ENCODE peak calls at places on chromosome 19, in eight cellular contexts. One of them, this sample, is unnamed.

GRCh38 chr19:18589380-18590272 is 1.0 kb downstream of the REX1BD start:
- DNase-seq in dorsolateral prefrontal cortex: peak
- DNase-seq in stimulated activated CD8-positive, alpha-beta memory T cell treated with anti-CD3 and anti-CD28 coated beads, Interleukin-12 subunit alpha, Interleukin-12 subunit beta, amount 100 ng/mL, for 4 hours: no peak
- DNase-seq in activated CD4-positive, alpha-beta T cell treated with anti-CD3 and anti-CD28 coated beads, Interleukin-2, amount 10 ng/mL, durations not matched to agents 7 days and 5 days: peak
- DNase-seq in neural progenitor cell: peak
- DNase-seq in Panc1: peak
- DNase-seq in colonic mucosa: peak
- DNase-seq in astrocyte of the spinal cord: peak
- DNase-seq in this sample: peak

GRCh38 chr19:4455742-4456565 is 1.6 kb downstream of the UBXN6 start:
- DNase-seq in dorsolateral prefrontal cortex: no peak
- DNase-seq in stimulated activated CD8-positive, alpha-beta memory T cell treated with anti-CD3 and anti-CD28 coated beads, Interleukin-12 subunit alpha, Interleukin-12 subunit beta, amount 100 ng/mL, for 4 hours: no peak
- DNase-seq in activated CD4-positive, alpha-beta T cell treated with anti-CD3 and anti-CD28 coated beads, Interleukin-2, amount 10 ng/mL, durations not matched to agents 7 days and 5 days: no peak
- DNase-seq in neural progenitor cell: peak
- DNase-seq in Panc1: no peak
- DNase-seq in colonic mucosa: no peak
- DNase-seq in astrocyte of the spinal cord: peak
- DNase-seq in this sample: no peak

GRCh38 chr19:55482128-55482961 is 2.6 kb upstream of the NAT14 start:
- DNase-seq in dorsolateral prefrontal cortex: no peak
- DNase-seq in stimulated activated CD8-positive, alpha-beta memory T cell treated with anti-CD3 and anti-CD28 coated beads, Interleukin-12 subunit alpha, Interleukin-12 subunit beta, amount 100 ng/mL, for 4 hours: no peak
- DNase-seq in activated CD4-positive, alpha-beta T cell treated with anti-CD3 and anti-CD28 coated beads, Interleukin-2, amount 10 ng/mL, durations not matched to agents 7 days and 5 days: no peak
- DNase-seq in neural progenitor cell: no peak
- DNase-seq in Panc1: no peak
- DNase-seq in colonic mucosa: no peak
- DNase-seq in astrocyte of the spinal cord: no peak
- DNase-seq in this sample: peak

GRCh38 chr19:43636121-43636683 is 3.4 kb downstream of the CADM4 start:
- DNase-seq in dorsolateral prefrontal cortex: peak
- DNase-seq in stimulated activated CD8-positive, alpha-beta memory T cell treated with anti-CD3 and anti-CD28 coated beads, Interleukin-12 subunit alpha, Interleukin-12 subunit beta, amount 100 ng/mL, for 4 hours: no peak
- DNase-seq in activated CD4-positive, alpha-beta T cell treated with anti-CD3 and anti-CD28 coated beads, Interleukin-2, amount 10 ng/mL, durations not matched to agents 7 days and 5 days: no peak
- DNase-seq in neural progenitor cell: peak
- DNase-seq in Panc1: no peak
- DNase-seq in colonic mucosa: no peak
- DNase-seq in astrocyte of the spinal cord: no peak
- DNase-seq in this sample: peak

GRCh38 chr19:39698535-39698934 is 5.7 kb upstream of the LGALS14 start:
- DNase-seq in dorsolateral prefrontal cortex: no peak
- DNase-seq in stimulated activated CD8-positive, alpha-beta memory T cell treated with anti-CD3 and anti-CD28 coated beads, Interleukin-12 subunit alpha, Interleukin-12 subunit beta, amount 100 ng/mL, for 4 hours: no peak
- DNase-seq in activated CD4-positive, alpha-beta T cell treated with anti-CD3 and anti-CD28 coated beads, Interleukin-2, amount 10 ng/mL, durations not matched to agents 7 days and 5 days: no peak
- DNase-seq in neural progenitor cell: no peak
- DNase-seq in Panc1: no peak
- DNase-seq in colonic mucosa: no peak
- DNase-seq in astrocyte of the spinal cord: no peak
- DNase-seq in this sample: no peak

GRCh38 chr19:13505761-13506549 is at the start of gene CACNA1A:
- DNase-seq in dorsolateral prefrontal cortex: no peak
- DNase-seq in stimulated activated CD8-positive, alpha-beta memory T cell treated with anti-CD3 and anti-CD28 coated beads, Interleukin-12 subunit alpha, Interleukin-12 subunit beta, amount 100 ng/mL, for 4 hours: peak
- DNase-seq in activated CD4-positive, alpha-beta T cell treated with anti-CD3 and anti-CD28 coated beads, Interleukin-2, amount 10 ng/mL, durations not matched to agents 7 days and 5 days: no peak
- DNase-seq in neural progenitor cell: peak
- DNase-seq in Panc1: no peak
- DNase-seq in colonic mucosa: no peak
- DNase-seq in astrocyte of the spinal cord: no peak
- DNase-seq in this sample: peak

GRCh38 chr19:54266133-54266532 is 9.1 kb upstream of the LILRB5 start:
- DNase-seq in dorsolateral prefrontal cortex: peak
- DNase-seq in stimulated activated CD8-positive, alpha-beta memory T cell treated with anti-CD3 and anti-CD28 coated beads, Interleukin-12 subunit alpha, Interleukin-12 subunit beta, amount 100 ng/mL, for 4 hours: peak
- DNase-seq in activated CD4-positive, alpha-beta T cell treated with anti-CD3 and anti-CD28 coated beads, Interleukin-2, amount 10 ng/mL, durations not matched to agents 7 days and 5 days: peak
- DNase-seq in neural progenitor cell: peak
- DNase-seq in Panc1: peak
- DNase-seq in colonic mucosa: peak
- DNase-seq in astrocyte of the spinal cord: peak
- DNase-seq in this sample: no peak

GRCh38 chr19:41863209-41863931 is 3.3 kb downstream of the RPS19 start:
- DNase-seq in dorsolateral prefrontal cortex: no peak
- DNase-seq in stimulated activated CD8-positive, alpha-beta memory T cell treated with anti-CD3 and anti-CD28 coated beads, Interleukin-12 subunit alpha, Interleukin-12 subunit beta, amount 100 ng/mL, for 4 hours: no peak
- DNase-seq in activated CD4-positive, alpha-beta T cell treated with anti-CD3 and anti-CD28 coated beads, Interleukin-2, amount 10 ng/mL, durations not matched to agents 7 days and 5 days: no peak
- DNase-seq in neural progenitor cell: no peak
- DNase-seq in Panc1: no peak
- DNase-seq in colonic mucosa: no peak
- DNase-seq in astrocyte of the spinal cord: no peak
- DNase-seq in this sample: no peak

GRCh38 chr19:41689993-41690800 is 2.1 kb upstream of the CEACAM7 start:
- DNase-seq in dorsolateral prefrontal cortex: no peak
- DNase-seq in stimulated activated CD8-positive, alpha-beta memory T cell treated with anti-CD3 and anti-CD28 coated beads, Interleukin-12 subunit alpha, Interleukin-12 subunit beta, amount 100 ng/mL, for 4 hours: no peak
- DNase-seq in activated CD4-positive, alpha-beta T cell treated with anti-CD3 and anti-CD28 coated beads, Interleukin-2, amount 10 ng/mL, durations not matched to agents 7 days and 5 days: no peak
- DNase-seq in neural progenitor cell: no peak
- DNase-seq in Panc1: no peak
- DNase-seq in colonic mucosa: peak
- DNase-seq in astrocyte of the spinal cord: no peak
- DNase-seq in this sample: no peak

GRCh38 chr19:54470276-54470887 is 2.7 kb downstream of the CDC42EP5 start:
- DNase-seq in dorsolateral prefrontal cortex: no peak
- DNase-seq in stimulated activated CD8-positive, alpha-beta memory T cell treated with anti-CD3 and anti-CD28 coated beads, Interleukin-12 subunit alpha, Interleukin-12 subunit beta, amount 100 ng/mL, for 4 hours: no peak
- DNase-seq in activated CD4-positive, alpha-beta T cell treated with anti-CD3 and anti-CD28 coated beads, Interleukin-2, amount 10 ng/mL, durations not matched to agents 7 days and 5 days: no peak
- DNase-seq in neural progenitor cell: no peak
- DNase-seq in Panc1: no peak
- DNase-seq in colonic mucosa: no peak
- DNase-seq in astrocyte of the spinal cord: no peak
- DNase-seq in this sample: no peak

GRCh38 chr19:1657632-1658445 is 5.4 kb upstream of the TCF3 start:
- DNase-seq in dorsolateral prefrontal cortex: no peak
- DNase-seq in stimulated activated CD8-positive, alpha-beta memory T cell treated with anti-CD3 and anti-CD28 coated beads, Interleukin-12 subunit alpha, Interleukin-12 subunit beta, amount 100 ng/mL, for 4 hours: no peak
- DNase-seq in activated CD4-positive, alpha-beta T cell treated with anti-CD3 and anti-CD28 coated beads, Interleukin-2, amount 10 ng/mL, durations not matched to agents 7 days and 5 days: no peak
- DNase-seq in neural progenitor cell: no peak
- DNase-seq in Panc1: no peak
- DNase-seq in colonic mucosa: no peak
- DNase-seq in astrocyte of the spinal cord: no peak
- DNase-seq in this sample: peak

GRCh38 chr19:5048727-5049553 is 80.0 kb downstream of the KDM4B start:
- DNase-seq in dorsolateral prefrontal cortex: no peak
- DNase-seq in stimulated activated CD8-positive, alpha-beta memory T cell treated with anti-CD3 and anti-CD28 coated beads, Interleukin-12 subunit alpha, Interleukin-12 subunit beta, amount 100 ng/mL, for 4 hours: no peak
- DNase-seq in activated CD4-positive, alpha-beta T cell treated with anti-CD3 and anti-CD28 coated beads, Interleukin-2, amount 10 ng/mL, durations not matched to agents 7 days and 5 days: no peak
- DNase-seq in neural progenitor cell: no peak
- DNase-seq in Panc1: no peak
- DNase-seq in colonic mucosa: peak
- DNase-seq in astrocyte of the spinal cord: peak
- DNase-seq in this sample: no peak

GRCh38 chr19:41531438-41532311 is 44.3 kb upstream of the CEACAM21 start:
- DNase-seq in dorsolateral prefrontal cortex: no peak
- DNase-seq in stimulated activated CD8-positive, alpha-beta memory T cell treated with anti-CD3 and anti-CD28 coated beads, Interleukin-12 subunit alpha, Interleukin-12 subunit beta, amount 100 ng/mL, for 4 hours: peak
- DNase-seq in activated CD4-positive, alpha-beta T cell treated with anti-CD3 and anti-CD28 coated beads, Interleukin-2, amount 10 ng/mL, durations not matched to agents 7 days and 5 days: peak
- DNase-seq in neural progenitor cell: no peak
- DNase-seq in Panc1: no peak
- DNase-seq in colonic mucosa: peak
- DNase-seq in astrocyte of the spinal cord: peak
- DNase-seq in this sample: no peak

GRCh38 chr19:38057954-38058690 is 151.1 kb downstream of the SIPA1L3 start:
- DNase-seq in dorsolateral prefrontal cortex: no peak
- DNase-seq in stimulated activated CD8-positive, alpha-beta memory T cell treated with anti-CD3 and anti-CD28 coated beads, Interleukin-12 subunit alpha, Interleukin-12 subunit beta, amount 100 ng/mL, for 4 hours: no peak
- DNase-seq in activated CD4-positive, alpha-beta T cell treated with anti-CD3 and anti-CD28 coated beads, Interleukin-2, amount 10 ng/mL, durations not matched to agents 7 days and 5 days: no peak
- DNase-seq in neural progenitor cell: no peak
- DNase-seq in Panc1: no peak
- DNase-seq in colonic mucosa: peak
- DNase-seq in astrocyte of the spinal cord: no peak
- DNase-seq in this sample: no peak

GRCh38 chr19:11693505-11694499 is 44.9 kb downstream of the ZNF823 start:
- DNase-seq in dorsolateral prefrontal cortex: no peak
- DNase-seq in stimulated activated CD8-positive, alpha-beta memory T cell treated with anti-CD3 and anti-CD28 coated beads, Interleukin-12 subunit alpha, Interleukin-12 subunit beta, amount 100 ng/mL, for 4 hours: no peak
- DNase-seq in activated CD4-positive, alpha-beta T cell treated with anti-CD3 and anti-CD28 coated beads, Interleukin-2, amount 10 ng/mL, durations not matched to agents 7 days and 5 days: no peak
- DNase-seq in neural progenitor cell: peak
- DNase-seq in Panc1: no peak
- DNase-seq in colonic mucosa: peak
- DNase-seq in astrocyte of the spinal cord: peak
- DNase-seq in this sample: no peak

GRCh38 chr19:16737909-16738308 is 18.3 kb downstream of the NWD1 start:
- DNase-seq in dorsolateral prefrontal cortex: no peak
- DNase-seq in stimulated activated CD8-positive, alpha-beta memory T cell treated with anti-CD3 and anti-CD28 coated beads, Interleukin-12 subunit alpha, Interleukin-12 subunit beta, amount 100 ng/mL, for 4 hours: no peak
- DNase-seq in activated CD4-positive, alpha-beta T cell treated with anti-CD3 and anti-CD28 coated beads, Interleukin-2, amount 10 ng/mL, durations not matched to agents 7 days and 5 days: no peak
- DNase-seq in neural progenitor cell: no peak
- DNase-seq in Panc1: no peak
- DNase-seq in colonic mucosa: peak
- DNase-seq in astrocyte of the spinal cord: no peak
- DNase-seq in this sample: no peak

GRCh38 chr19:4121815-4122214 is 2.1 kb downstream of the MAP2K2 start:
- DNase-seq in dorsolateral prefrontal cortex: no peak
- DNase-seq in stimulated activated CD8-positive, alpha-beta memory T cell treated with anti-CD3 and anti-CD28 coated beads, Interleukin-12 subunit alpha, Interleukin-12 subunit beta, amount 100 ng/mL, for 4 hours: no peak
- DNase-seq in activated CD4-positive, alpha-beta T cell treated with anti-CD3 and anti-CD28 coated beads, Interleukin-2, amount 10 ng/mL, durations not matched to agents 7 days and 5 days: no peak
- DNase-seq in neural progenitor cell: no peak
- DNase-seq in Panc1: no peak
- DNase-seq in colonic mucosa: no peak
- DNase-seq in astrocyte of the spinal cord: no peak
- DNase-seq in this sample: no peak

GRCh38 chr19:4721196-4721595 is 2.4 kb downstream of the DPP9 start:
- DNase-seq in dorsolateral prefrontal cortex: no peak
- DNase-seq in stimulated activated CD8-positive, alpha-beta memory T cell treated with anti-CD3 and anti-CD28 coated beads, Interleukin-12 subunit alpha, Interleukin-12 subunit beta, amount 100 ng/mL, for 4 hours: no peak
- DNase-seq in activated CD4-positive, alpha-beta T cell treated with anti-CD3 and anti-CD28 coated beads, Interleukin-2, amount 10 ng/mL, durations not matched to agents 7 days and 5 days: no peak
- DNase-seq in neural progenitor cell: no peak
- DNase-seq in Panc1: no peak
- DNase-seq in colonic mucosa: no peak
- DNase-seq in astrocyte of the spinal cord: no peak
- DNase-seq in this sample: no peak

GRCh38 chr19:49808762-49809154 is 4.3 kb downstream of the FUZ start:
- DNase-seq in dorsolateral prefrontal cortex: peak
- DNase-seq in stimulated activated CD8-positive, alpha-beta memory T cell treated with anti-CD3 and anti-CD28 coated beads, Interleukin-12 subunit alpha, Interleukin-12 subunit beta, amount 100 ng/mL, for 4 hours: peak
- DNase-seq in activated CD4-positive, alpha-beta T cell treated with anti-CD3 and anti-CD28 coated beads, Interleukin-2, amount 10 ng/mL, durations not matched to agents 7 days and 5 days: peak
- DNase-seq in neural progenitor cell: peak
- DNase-seq in Panc1: no peak
- DNase-seq in colonic mucosa: peak
- DNase-seq in astrocyte of the spinal cord: peak
- DNase-seq in this sample: peak

GRCh38 chr19:35636651-35637050 is 4.9 kb upstream of the ETV2 start:
- DNase-seq in dorsolateral prefrontal cortex: no peak
- DNase-seq in stimulated activated CD8-positive, alpha-beta memory T cell treated with anti-CD3 and anti-CD28 coated beads, Interleukin-12 subunit alpha, Interleukin-12 subunit beta, amount 100 ng/mL, for 4 hours: no peak
- DNase-seq in activated CD4-positive, alpha-beta T cell treated with anti-CD3 and anti-CD28 coated beads, Interleukin-2, amount 10 ng/mL, durations not matched to agents 7 days and 5 days: no peak
- DNase-seq in neural progenitor cell: no peak
- DNase-seq in Panc1: no peak
- DNase-seq in colonic mucosa: no peak
- DNase-seq in astrocyte of the spinal cord: no peak
- DNase-seq in this sample: no peak

GRCh38 chr19:860481-861098 is 1.1 kb downstream of the CFD start:
- DNase-seq in dorsolateral prefrontal cortex: no peak
- DNase-seq in stimulated activated CD8-positive, alpha-beta memory T cell treated with anti-CD3 and anti-CD28 coated beads, Interleukin-12 subunit alpha, Interleukin-12 subunit beta, amount 100 ng/mL, for 4 hours: peak
- DNase-seq in activated CD4-positive, alpha-beta T cell treated with anti-CD3 and anti-CD28 coated beads, Interleukin-2, amount 10 ng/mL, durations not matched to agents 7 days and 5 days: peak
- DNase-seq in neural progenitor cell: peak
- DNase-seq in Panc1: no peak
- DNase-seq in colonic mucosa: peak
- DNase-seq in astrocyte of the spinal cord: peak
- DNase-seq in this sample: peak

GRCh38 chr19:45446944-45447343 is 20.9 kb upstream of the FOSB start:
- DNase-seq in dorsolateral prefrontal cortex: no peak
- DNase-seq in stimulated activated CD8-positive, alpha-beta memory T cell treated with anti-CD3 and anti-CD28 coated beads, Interleukin-12 subunit alpha, Interleukin-12 subunit beta, amount 100 ng/mL, for 4 hours: no peak
- DNase-seq in activated CD4-positive, alpha-beta T cell treated with anti-CD3 and anti-CD28 coated beads, Interleukin-2, amount 10 ng/mL, durations not matched to agents 7 days and 5 days: no peak
- DNase-seq in neural progenitor cell: no peak
- DNase-seq in Panc1: no peak
- DNase-seq in colonic mucosa: no peak
- DNase-seq in astrocyte of the spinal cord: no peak
- DNase-seq in this sample: no peak

GRCh38 chr19:11091343-11092153 is 2.3 kb downstream of the LDLR start:
- DNase-seq in dorsolateral prefrontal cortex: peak
- DNase-seq in stimulated activated CD8-positive, alpha-beta memory T cell treated with anti-CD3 and anti-CD28 coated beads, Interleukin-12 subunit alpha, Interleukin-12 subunit beta, amount 100 ng/mL, for 4 hours: peak
- DNase-seq in activated CD4-positive, alpha-beta T cell treated with anti-CD3 and anti-CD28 coated beads, Interleukin-2, amount 10 ng/mL, durations not matched to agents 7 days and 5 days: peak
- DNase-seq in neural progenitor cell: no peak
- DNase-seq in Panc1: peak
- DNase-seq in colonic mucosa: peak
- DNase-seq in astrocyte of the spinal cord: peak
- DNase-seq in this sample: no peak

GRCh38 chr19:1970806-1971502 is 30.0 kb downstream of the CSNK1G2 start:
- DNase-seq in dorsolateral prefrontal cortex: no peak
- DNase-seq in stimulated activated CD8-positive, alpha-beta memory T cell treated with anti-CD3 and anti-CD28 coated beads, Interleukin-12 subunit alpha, Interleukin-12 subunit beta, amount 100 ng/mL, for 4 hours: no peak
- DNase-seq in activated CD4-positive, alpha-beta T cell treated with anti-CD3 and anti-CD28 coated beads, Interleukin-2, amount 10 ng/mL, durations not matched to agents 7 days and 5 days: no peak
- DNase-seq in neural progenitor cell: no peak
- DNase-seq in Panc1: no peak
- DNase-seq in colonic mucosa: no peak
- DNase-seq in astrocyte of the spinal cord: no peak
- DNase-seq in this sample: no peak

GRCh38 chr19:8252922-8253589 is 43.9 kb downstream of the CERS4 start:
- DNase-seq in dorsolateral prefrontal cortex: peak
- DNase-seq in stimulated activated CD8-positive, alpha-beta memory T cell treated with anti-CD3 and anti-CD28 coated beads, Interleukin-12 subunit alpha, Interleukin-12 subunit beta, amount 100 ng/mL, for 4 hours: peak
- DNase-seq in activated CD4-positive, alpha-beta T cell treated with anti-CD3 and anti-CD28 coated beads, Interleukin-2, amount 10 ng/mL, durations not matched to agents 7 days and 5 days: peak
- DNase-seq in neural progenitor cell: peak
- DNase-seq in Panc1: peak
- DNase-seq in colonic mucosa: peak
- DNase-seq in astrocyte of the spinal cord: peak
- DNase-seq in this sample: peak

GRCh38 chr19:13981021-13981420 is 25.1 kb downstream of the RFX1 start:
- DNase-seq in dorsolateral prefrontal cortex: no peak
- DNase-seq in stimulated activated CD8-positive, alpha-beta memory T cell treated with anti-CD3 and anti-CD28 coated beads, Interleukin-12 subunit alpha, Interleukin-12 subunit beta, amount 100 ng/mL, for 4 hours: no peak
- DNase-seq in activated CD4-positive, alpha-beta T cell treated with anti-CD3 and anti-CD28 coated beads, Interleukin-2, amount 10 ng/mL, durations not matched to agents 7 days and 5 days: no peak
- DNase-seq in neural progenitor cell: no peak
- DNase-seq in Panc1: no peak
- DNase-seq in colonic mucosa: no peak
- DNase-seq in astrocyte of the spinal cord: no peak
- DNase-seq in this sample: no peak

GRCh38 chr19:39917561-39918182 is 16.8 kb downstream of the FCGBP start:
- DNase-seq in dorsolateral prefrontal cortex: no peak
- DNase-seq in stimulated activated CD8-positive, alpha-beta memory T cell treated with anti-CD3 and anti-CD28 coated beads, Interleukin-12 subunit alpha, Interleukin-12 subunit beta, amount 100 ng/mL, for 4 hours: no peak
- DNase-seq in activated CD4-positive, alpha-beta T cell treated with anti-CD3 and anti-CD28 coated beads, Interleukin-2, amount 10 ng/mL, durations not matched to agents 7 days and 5 days: no peak
- DNase-seq in neural progenitor cell: no peak
- DNase-seq in Panc1: no peak
- DNase-seq in colonic mucosa: peak
- DNase-seq in astrocyte of the spinal cord: no peak
- DNase-seq in this sample: no peak

GRCh38 chr19:53102186-53102585 is 1.0 kb downstream of the ZNF160 start:
- DNase-seq in dorsolateral prefrontal cortex: no peak
- DNase-seq in stimulated activated CD8-positive, alpha-beta memory T cell treated with anti-CD3 and anti-CD28 coated beads, Interleukin-12 subunit alpha, Interleukin-12 subunit beta, amount 100 ng/mL, for 4 hours: no peak
- DNase-seq in activated CD4-positive, alpha-beta T cell treated with anti-CD3 and anti-CD28 coated beads, Interleukin-2, amount 10 ng/mL, durations not matched to agents 7 days and 5 days: no peak
- DNase-seq in neural progenitor cell: peak
- DNase-seq in Panc1: no peak
- DNase-seq in colonic mucosa: no peak
- DNase-seq in astrocyte of the spinal cord: no peak
- DNase-seq in this sample: no peak

GRCh38 chr19:38665950-38666661 is 18.7 kb downstream of the ACTN4 start:
- DNase-seq in dorsolateral prefrontal cortex: no peak
- DNase-seq in stimulated activated CD8-positive, alpha-beta memory T cell treated with anti-CD3 and anti-CD28 coated beads, Interleukin-12 subunit alpha, Interleukin-12 subunit beta, amount 100 ng/mL, for 4 hours: no peak
- DNase-seq in activated CD4-positive, alpha-beta T cell treated with anti-CD3 and anti-CD28 coated beads, Interleukin-2, amount 10 ng/mL, durations not matched to agents 7 days and 5 days: no peak
- DNase-seq in neural progenitor cell: peak
- DNase-seq in Panc1: no peak
- DNase-seq in colonic mucosa: no peak
- DNase-seq in astrocyte of the spinal cord: no peak
- DNase-seq in this sample: peak

This sample was measured in upper lobe of left lung.